ENCODE peak calls at places on chromosomes 11 and 22, in seven cellular contexts. One of them, this sample, is unnamed.

GRCh38 chr11:123316003-123316402 is 114.1 kb upstream of the GRAMD1B start:
- DNase-seq in upper lobe of left lung: no peak
- DNase-seq in body of pancreas: no peak
- DNase-seq in stomach: no peak
- DNase-seq in Calu3: no peak
- DNase-seq in GM13977: no peak
- DNase-seq in dorsolateral prefrontal cortex: no peak
- DNase-seq in this sample: no peak

GRCh38 chr11:116613201-116613910 is 159.4 kb downstream of the BUD13 start:
- DNase-seq in body of pancreas: no peak
- DNase-seq in stomach: peak
- DNase-seq in Calu3: no peak
- DNase-seq in upper lobe of left lung: no peak
- DNase-seq in GM13977: no peak
- DNase-seq in dorsolateral prefrontal cortex: no peak
- DNase-seq in this sample: no peak

GRCh38 chr11:128610765-128611617 is 23.6 kb upstream of the ETS1 start:
- DNase-seq in dorsolateral prefrontal cortex: no peak
- DNase-seq in upper lobe of left lung: no peak
- DNase-seq in body of pancreas: no peak
- DNase-seq in stomach: no peak
- DNase-seq in GM13977: peak
- DNase-seq in Calu3: no peak
- DNase-seq in this sample: no peak

GRCh38 chr22:44129614-44129976 is 51.1 kb upstream of the PARVG start:
- DNase-seq in upper lobe of left lung: no peak
- DNase-seq in GM13977: no peak
- DNase-seq in stomach: no peak
- DNase-seq in Calu3: no peak
- DNase-seq in body of pancreas: no peak
- DNase-seq in dorsolateral prefrontal cortex: no peak
- DNase-seq in this sample: no peak

GRCh38 chr11:124756753-124757227 is 4.7 kb upstream of the VSIG2 start:
- DNase-seq in dorsolateral prefrontal cortex: no peak
- DNase-seq in body of pancreas: no peak
- DNase-seq in GM13977: no peak
- DNase-seq in Calu3: no peak
- DNase-seq in upper lobe of left lung: no peak
- DNase-seq in stomach: no peak
- DNase-seq in this sample: no peak

GRCh38 chr11:114159802-114160588 is 100.5 kb downstream of the ZBTB16 start:
- DNase-seq in upper lobe of left lung: peak
- DNase-seq in dorsolateral prefrontal cortex: peak
- DNase-seq in body of pancreas: peak
- DNase-seq in Calu3: peak
- DNase-seq in GM13977: peak
- DNase-seq in stomach: peak
- DNase-seq in this sample: no peak

GRCh38 chr11:57100638-57101312 is 81.0 kb upstream of the LRRC55 start:
- DNase-seq in upper lobe of left lung: no peak
- DNase-seq in GM13977: no peak
- DNase-seq in body of pancreas: no peak
- DNase-seq in dorsolateral prefrontal cortex: no peak
- DNase-seq in stomach: no peak
- DNase-seq in Calu3: no peak
- DNase-seq in this sample: no peak

GRCh38 chr11:100927579-100927978 is 202.0 kb downstream of the PGR start:
- DNase-seq in GM13977: no peak
- DNase-seq in upper lobe of left lung: no peak
- DNase-seq in dorsolateral prefrontal cortex: no peak
- DNase-seq in Calu3: no peak
- DNase-seq in body of pancreas: no peak
- DNase-seq in stomach: no peak
- DNase-seq in this sample: no peak

GRCh38 chr11:60459345-60459744 is 3.7 kb downstream of the MS4A1 start:
- DNase-seq in upper lobe of left lung: no peak
- DNase-seq in body of pancreas: no peak
- DNase-seq in stomach: no peak
- DNase-seq in dorsolateral prefrontal cortex: no peak
- DNase-seq in GM13977: no peak
- DNase-seq in Calu3: no peak
- DNase-seq in this sample: no peak

GRCh38 chr22:29071261-29072045 is 1.4 kb upstream of the KREMEN1 start:
- DNase-seq in GM13977: peak
- DNase-seq in upper lobe of left lung: peak
- DNase-seq in stomach: peak
- DNase-seq in body of pancreas: peak
- DNase-seq in dorsolateral prefrontal cortex: no peak
- DNase-seq in Calu3: peak
- DNase-seq in this sample: peak

GRCh38 chr11:133930767-133931448 is 25.9 kb downstream of the IGSF9B start:
- DNase-seq in body of pancreas: no peak
- DNase-seq in dorsolateral prefrontal cortex: peak
- DNase-seq in stomach: no peak
- DNase-seq in GM13977: no peak
- DNase-seq in upper lobe of left lung: no peak
- DNase-seq in Calu3: no peak
- DNase-seq in this sample: no peak

GRCh38 chr11:100930185-100930778 is 199.3 kb downstream of the PGR start:
- DNase-seq in upper lobe of left lung: no peak
- DNase-seq in Calu3: peak
- DNase-seq in GM13977: peak
- DNase-seq in stomach: no peak
- DNase-seq in body of pancreas: no peak
- DNase-seq in dorsolateral prefrontal cortex: no peak
- DNase-seq in this sample: no peak

GRCh38 chr11:2932850-2933251 is 3.6 kb upstream of the PHLDA2 start:
- DNase-seq in upper lobe of left lung: no peak
- DNase-seq in body of pancreas: no peak
- DNase-seq in dorsolateral prefrontal cortex: no peak
- DNase-seq in stomach: no peak
- DNase-seq in GM13977: no peak
- DNase-seq in Calu3: peak
- DNase-seq in this sample: no peak

GRCh38 chr11:71138737-71139425 is 113.5 kb downstream of the SHANK2 start:
- DNase-seq in body of pancreas: no peak
- DNase-seq in upper lobe of left lung: no peak
- DNase-seq in dorsolateral prefrontal cortex: no peak
- DNase-seq in Calu3: no peak
- DNase-seq in GM13977: no peak
- DNase-seq in stomach: no peak
- DNase-seq in this sample: no peak

GRCh38 chr11:104570088-104570701 is 328.1 kb downstream of the CASP12 start:
- DNase-seq in upper lobe of left lung: no peak
- DNase-seq in stomach: no peak
- DNase-seq in Calu3: no peak
- DNase-seq in body of pancreas: no peak
- DNase-seq in dorsolateral prefrontal cortex: no peak
- DNase-seq in GM13977: no peak
- DNase-seq in this sample: no peak

GRCh38 chr11:69941546-69942332 is 122.5 kb upstream of the FGF3 start:
- DNase-seq in upper lobe of left lung: no peak
- DNase-seq in body of pancreas: no peak
- DNase-seq in stomach: no peak
- DNase-seq in Calu3: no peak
- DNase-seq in GM13977: no peak
- DNase-seq in dorsolateral prefrontal cortex: no peak
- DNase-seq in this sample: no peak

GRCh38 chr11:46112961-46113617 is 8.2 kb downstream of the PHF21A start:
- DNase-seq in stomach: no peak
- DNase-seq in GM13977: peak
- DNase-seq in Calu3: peak
- DNase-seq in dorsolateral prefrontal cortex: no peak
- DNase-seq in body of pancreas: peak
- DNase-seq in upper lobe of left lung: peak
- DNase-seq in this sample: no peak

GRCh38 chr22:37514526-37515051 is 4.6 kb downstream of the CARD10 start:
- DNase-seq in GM13977: no peak
- DNase-seq in Calu3: no peak
- DNase-seq in dorsolateral prefrontal cortex: no peak
- DNase-seq in body of pancreas: no peak
- DNase-seq in upper lobe of left lung: no peak
- DNase-seq in stomach: no peak
- DNase-seq in this sample: no peak

GRCh38 chr11:1238767-1239595 is 16.1 kb downstream of the MUC5B start:
- DNase-seq in body of pancreas: peak
- DNase-seq in upper lobe of left lung: no peak
- DNase-seq in stomach: peak
- DNase-seq in GM13977: no peak
- DNase-seq in Calu3: no peak
- DNase-seq in dorsolateral prefrontal cortex: no peak
- DNase-seq in this sample: peak

GRCh38 chr11:75035911-75036536 is 47.3 kb downstream of the NEU3 start:
- DNase-seq in Calu3: peak
- DNase-seq in dorsolateral prefrontal cortex: peak
- DNase-seq in stomach: no peak
- DNase-seq in body of pancreas: no peak
- DNase-seq in upper lobe of left lung: no peak
- DNase-seq in GM13977: no peak
- DNase-seq in this sample: no peak

GRCh38 chr22:37273126-37273845 is 9.0 kb upstream of the CYTH4 start:
- DNase-seq in body of pancreas: no peak
- DNase-seq in upper lobe of left lung: no peak
- DNase-seq in dorsolateral prefrontal cortex: no peak
- DNase-seq in Calu3: no peak
- DNase-seq in stomach: no peak
- DNase-seq in GM13977: no peak
- DNase-seq in this sample: no peak

GRCh38 chr22:37244922-37245722 is 1.1 kb upstream of the RAC2 start:
- DNase-seq in stomach: no peak
- DNase-seq in body of pancreas: no peak
- DNase-seq in GM13977: no peak
- DNase-seq in Calu3: no peak
- DNase-seq in upper lobe of left lung: peak
- DNase-seq in dorsolateral prefrontal cortex: no peak
- DNase-seq in this sample: no peak

GRCh38 chr22:31081963-31082605 is 966 bp downstream of the SMTN start:
- DNase-seq in upper lobe of left lung: no peak
- DNase-seq in body of pancreas: no peak
- DNase-seq in Calu3: no peak
- DNase-seq in GM13977: peak
- DNase-seq in dorsolateral prefrontal cortex: no peak
- DNase-seq in stomach: no peak
- DNase-seq in this sample: no peak

GRCh38 chr22:32836286-32836859 is 34.9 kb downstream of the TIMP3 start:
- DNase-seq in stomach: no peak
- DNase-seq in body of pancreas: no peak
- DNase-seq in GM13977: peak
- DNase-seq in dorsolateral prefrontal cortex: no peak
- DNase-seq in Calu3: peak
- DNase-seq in upper lobe of left lung: no peak
- DNase-seq in this sample: no peak
- TF ChIP-seq CTCF in stomach: peak
- TF ChIP-seq CTCF in body of pancreas: peak
- TF ChIP-seq CTCF in GM13977: peak
- TF ChIP-seq CTCF in dorsolateral prefrontal cortex: peak
- TF ChIP-seq CTCF in Calu3: peak
- TF ChIP-seq CTCF in upper lobe of left lung: peak
- TF ChIP-seq CTCF in this sample: peak

DNA sequence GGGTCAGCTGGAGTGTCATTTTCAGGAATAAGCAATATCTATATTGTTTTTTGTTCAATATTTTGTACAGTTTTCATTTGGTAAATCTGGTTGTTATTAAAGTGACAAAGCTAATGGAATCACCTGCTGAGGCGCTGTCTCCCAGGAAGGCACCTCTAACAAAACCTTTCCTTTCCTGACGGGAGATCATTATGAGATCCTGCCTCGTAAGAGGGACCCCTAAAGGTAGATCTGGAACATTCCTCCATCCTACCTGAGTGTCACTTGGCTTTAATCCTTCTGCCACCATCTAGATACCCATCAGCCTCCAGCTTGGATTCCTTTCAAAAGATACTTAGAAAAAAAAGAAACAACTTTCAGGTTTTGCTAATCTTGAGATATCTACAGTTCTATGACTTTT is 157.7 kb downstream of the FAT3 start:
- DNase-seq in Calu3: no peak
- DNase-seq in GM13977: no peak
- DNase-seq in upper lobe of left lung: no peak
- DNase-seq in body of pancreas: no peak
- DNase-seq in stomach: no peak
- DNase-seq in dorsolateral prefrontal cortex: no peak
- DNase-seq in this sample: no peak
- TF ChIP-seq CTCF in Calu3: no peak
- TF ChIP-seq CTCF in GM13977: no peak
- TF ChIP-seq CTCF in upper lobe of left lung: no peak
- TF ChIP-seq CTCF in body of pancreas: no peak
- TF ChIP-seq CTCF in stomach: no peak
- TF ChIP-seq CTCF in dorsolateral prefrontal cortex: no peak
- TF ChIP-seq CTCF in this sample: no peak

GRCh38 chr11:42890773-42891172 is 421.0 kb upstream of the API5 start:
- DNase-seq in stomach: no peak
- DNase-seq in upper lobe of left lung: no peak
- DNase-seq in body of pancreas: no peak
- DNase-seq in GM13977: no peak
- DNase-seq in dorsolateral prefrontal cortex: no peak
- DNase-seq in Calu3: no peak
- DNase-seq in this sample: no peak
- TF ChIP-seq CTCF in stomach: no peak
- TF ChIP-seq CTCF in upper lobe of left lung: no peak
- TF ChIP-seq CTCF in body of pancreas: no peak
- TF ChIP-seq CTCF in GM13977: no peak
- TF ChIP-seq CTCF in dorsolateral prefrontal cortex: no peak
- TF ChIP-seq CTCF in Calu3: no peak
- TF ChIP-seq CTCF in this sample: no peak

GRCh38 chr22:39013923-39014722 is at the start of gene APOBEC3C:
- DNase-seq in Calu3: peak
- DNase-seq in dorsolateral prefrontal cortex: no peak
- DNase-seq in stomach: peak
- DNase-seq in upper lobe of left lung: peak
- DNase-seq in GM13977: peak
- DNase-seq in body of pancreas: peak
- DNase-seq in this sample: no peak
- TF ChIP-seq CTCF in Calu3: no peak
- TF ChIP-seq CTCF in dorsolateral prefrontal cortex: no peak
- TF ChIP-seq CTCF in stomach: no peak
- TF ChIP-seq CTCF in upper lobe of left lung: no peak
- TF ChIP-seq CTCF in GM13977: peak
- TF ChIP-seq CTCF in body of pancreas: no peak
- TF ChIP-seq CTCF in this sample: no peak

GRCh38 chr11:92735039-92735438 is 234.4 kb upstream of the MTNR1B start:
- DNase-seq in Calu3: no peak
- DNase-seq in body of pancreas: no peak
- DNase-seq in stomach: no peak
- DNase-seq in GM13977: no peak
- DNase-seq in dorsolateral prefrontal cortex: no peak
- DNase-seq in upper lobe of left lung: no peak
- DNase-seq in this sample: no peak
- TF ChIP-seq CTCF in Calu3: no peak
- TF ChIP-seq CTCF in body of pancreas: peak
- TF ChIP-seq CTCF in stomach: no peak
- TF ChIP-seq CTCF in GM13977: no peak
- TF ChIP-seq CTCF in dorsolateral prefrontal cortex: no peak
- TF ChIP-seq CTCF in upper lobe of left lung: peak
- TF ChIP-seq CTCF in this sample: peak

This sample was measured in progenitor cell of endocrine pancreas.